ENCODE peak calls at places on chromosomes 1 and 21, in six cellular contexts. Y, B, M, T, D and E are unnamed samples.
A peak's percentile ranks its signal among the peaks of the same experiment; 100 is the strongest.

GRCh38 chr1:172363852-172364251 is 56.6 kb upstream of the C1orf105 start:
- DNase-seq in Y (no peak), B (no peak), M (no peak), T (no peak), D (no peak), E (no peak)

GRCh38 chr21:39313042-39313456 is 383 bp downstream of the BRWD1 start:
- DNase-seq in Y (peak; percentile 45), B (no peak), M (no peak), T (no peak), D (peak; percentile 33), E (peak; percentile 34)

GRCh38 chr21:39386194-39386593 is 37.3 kb upstream of the HMGN1 start:
- DNase-seq in Y (peak; percentile 38), B (no peak), M (peak; percentile 75), T (no peak), D (peak; percentile 43), E (no peak)

GRCh38 chr1:17696417-17697301 is 58.5 kb upstream of the ACTL8 start:
- DNase-seq in Y (no peak), B (no peak), M (no peak), T (peak; percentile 59), D (peak; percentile 31), E (peak; percentile 57)

GRCh38 chr1:94817697-94818096 is 2.5 kb upstream of the SLC44A3 start:
- DNase-seq in Y (no peak), B (no peak), M (peak; percentile 32), T (no peak), D (no peak), E (no peak)

GRCh38 chr1:157025856-157026255 is 19.7 kb downstream of the ARHGEF11 start:
- DNase-seq in Y (no peak), B (no peak), M (no peak), T (no peak), D (peak; percentile 19), E (no peak)

GRCh38 chr21:16243396-16243795 is 513.6 kb downstream of the USP25 start:
- DNase-seq in Y (no peak), B (no peak), M (no peak), T (no peak), D (no peak), E (no peak)

GRCh38 chr1:200372095-200372884 is 37.5 kb downstream of the ZNF281 start:
- DNase-seq in Y (no peak), B (no peak), M (peak; percentile 96), T (peak; percentile 95), D (no peak), E (no peak)

GRCh38 chr1:242056988-242057744 is 58.3 kb upstream of the MAP1LC3C start:
- DNase-seq in Y (no peak), B (no peak), M (no peak), T (no peak), D (no peak), E (no peak)

GRCh38 chr1:3069491-3070303 is 694 bp downstream of the PRDM16 start:
- DNase-seq in Y (peak; percentile 64), B (no peak), M (peak; percentile 64), T (peak; percentile 57), D (no peak), E (peak; percentile 69)

GRCh38 chr1:182777386-182777785 is 12.2 kb upstream of the NPL start:
- DNase-seq in Y (no peak), B (no peak), M (no peak), T (no peak), D (no peak), E (no peak)

GRCh38 chr1:80893140-80893539 is 907.6 kb upstream of the ADGRL2 start:
- DNase-seq in Y (no peak), B (no peak), M (no peak), T (no peak), D (no peak), E (no peak)

GRCh38 chr1:51664412-51665240 is 47.7 kb downstream of the OSBPL9 start:
- DNase-seq in Y (no peak), B (no peak), M (no peak), T (no peak), D (no peak), E (no peak)

GRCh38 chr1:33433509-33434362 is 2.8 kb upstream of the PHC2 start:
- DNase-seq in Y (peak; percentile 20), B (no peak), M (peak; percentile 75), T (peak; percentile 68), D (peak; percentile 97), E (no peak)

GRCh38 chr1:52674497-52675384 is 23.4 kb downstream of the COA7 start:
- DNase-seq in Y (no peak), B (no peak), M (no peak), T (no peak), D (no peak), E (peak; percentile 84)

GRCh38 chr1:21511579-21512522 is 2.6 kb downstream of the ALPL start:
- DNase-seq in Y (no peak), B (no peak), M (no peak), T (no peak), D (no peak), E (no peak)

GRCh38 chr1:58779837-58780585 is 3.8 kb downstream of the JUN start:
- DNase-seq in Y (peak; percentile 75), B (no peak), M (peak; percentile 33), T (peak; percentile 77), D (peak; percentile 61), E (peak; percentile 19)

GRCh38 chr1:193701729-193702128 is 515.3 kb upstream of the B3GALT2 start:
- DNase-seq in Y (no peak), B (no peak), M (no peak), T (no peak), D (no peak), E (no peak)
- H3K27ac ChIP-seq in Y (no peak overlapping the region), B (no peak overlapping the region), M (no peak overlapping the region), T (peak overlapping the region; percentile 79), D (no peak overlapping the region), E (no peak overlapping the region)

GRCh38 chr1:169604781-169605560 is 18.7 kb upstream of the F5 start:
- DNase-seq in Y (no peak), B (peak; percentile 41), M (no peak), T (no peak), D (no peak), E (no peak)
- TF ChIP-seq CTCF in Y (no peak), B (no peak), M (no peak), T (no peak), D (no peak), E (no peak)

GRCh38 chr1:39205102-39205780 is 746 bp downstream of the MACF1 start:
- DNase-seq in Y (no peak), B (peak; percentile 35), M (no peak), T (no peak), D (peak; percentile 47), E (no peak)
- H3K4me3 ChIP-seq in Y (no peak overlapping the region), B (peak overlapping the region; percentile 38), M (no peak overlapping the region), T (peak overlapping the region; percentile 35), D (peak overlapping the region; percentile 46), E (no peak overlapping the region)

GRCh38 chr1:209790286-209791193 is 6.2 kb upstream of the C1orf74 start:
- DNase-seq in Y (no peak), B (no peak), M (peak; percentile 63), T (peak; percentile 33), D (no peak), E (no peak)

GRCh38 chr1:209784276-209785169 is at the start of gene C1orf74:
- DNase-seq in Y (peak; percentile 99), B (peak; percentile 99), M (peak; percentile 83), T (peak; percentile 97), D (peak; percentile 99), E (peak; percentile 99)

GRCh38 chr1:209789245-209789644 is 4.9 kb upstream of the C1orf74 start:
- DNase-seq in Y (no peak), B (no peak), M (no peak), T (no peak), D (no peak), E (no peak)

GRCh38 chr1:209785592-209785991 is 1.2 kb upstream of the C1orf74 start:
- DNase-seq in Y (no peak), B (no peak), M (no peak), T (no peak), D (no peak), E (no peak)

DNA sequence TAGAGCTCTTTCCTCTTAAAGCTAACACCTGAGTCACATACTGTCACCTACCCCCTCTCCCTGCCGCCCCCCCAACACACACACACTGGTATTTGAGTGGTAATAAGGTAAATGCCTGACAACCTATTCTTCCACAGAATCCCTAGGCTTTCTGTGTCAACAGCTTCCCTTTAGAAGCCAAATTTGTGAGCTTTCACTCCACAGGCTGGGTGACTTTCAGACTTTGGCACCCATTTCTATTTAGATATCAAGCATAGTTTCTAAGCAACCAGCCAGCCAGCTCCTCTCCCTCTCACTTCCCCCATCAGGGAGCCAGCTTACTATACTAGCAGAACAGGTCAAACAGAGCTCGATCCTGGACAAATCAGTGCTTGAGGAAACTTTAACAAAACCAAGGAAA is 3.2 kb upstream of the C1orf74 start:
- DNase-seq in Y (peak; percentile 72), B (no peak), M (no peak), T (peak; percentile 10), D (no peak), E (no peak)
- H3K27ac ChIP-seq in Y (peak overlapping the region; percentile 66), B (no peak overlapping the region), M (no peak overlapping the region), T (no peak overlapping the region), D (no peak overlapping the region), E (no peak overlapping the region)

DNA sequence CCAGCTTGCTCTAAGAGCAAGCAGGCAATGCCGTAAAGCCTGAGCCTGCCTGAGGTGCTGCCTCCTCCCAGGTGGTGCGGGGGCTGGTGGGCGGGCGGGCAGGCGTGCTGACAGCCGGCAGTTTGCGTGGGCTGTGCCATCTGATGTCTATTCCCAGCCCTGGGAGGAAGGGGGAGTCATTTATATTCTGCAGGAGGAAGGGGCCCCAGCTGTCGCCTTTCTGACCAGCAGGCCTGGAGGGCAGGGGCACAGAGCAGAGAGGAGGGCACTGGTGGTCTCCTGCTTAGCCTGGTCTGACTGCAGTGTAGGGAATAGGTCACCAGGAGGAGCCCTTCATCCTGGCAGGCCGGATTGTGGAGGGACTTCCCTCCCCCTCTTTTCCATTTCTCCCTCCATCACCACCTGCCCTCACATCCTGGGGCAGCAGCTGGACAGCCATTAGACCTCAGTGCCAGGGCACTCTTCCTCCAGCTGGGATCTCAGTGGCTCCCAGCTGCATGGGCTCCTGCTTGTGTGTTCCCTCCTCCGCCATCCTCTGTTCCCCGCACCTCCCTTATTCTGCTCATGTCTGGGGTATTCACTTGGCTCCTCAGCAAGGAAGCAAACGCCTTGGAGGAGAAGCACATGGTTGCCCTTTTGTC is 4.4 kb downstream of the CYB561D1 start:
- DNase-seq in Y (no peak), B (no peak), M (no peak), T (peak; percentile 28), D (no peak), E (peak; percentile 83)
- TF ChIP-seq CTCF in Y (peak; percentile 30), B (peak; percentile 61), M (peak; percentile 75), T (peak; percentile 37), D (peak; percentile 45), E (peak; percentile 94)

GRCh38 chr1:209207126-209207700 is 376.3 kb upstream of the CAMK1G start:
- DNase-seq in Y (no peak), B (no peak), M (no peak), T (no peak), D (no peak), E (peak; percentile 8)

GRCh38 chr1:209208648-209209047 is 374.9 kb upstream of the CAMK1G start:
- DNase-seq in Y (no peak), B (no peak), M (no peak), T (no peak), D (no peak), E (no peak)

GRCh38 chr1:209205039-209205438 is 378.5 kb upstream of the CAMK1G start:
- DNase-seq in Y (no peak), B (no peak), M (no peak), T (no peak), D (no peak), E (no peak)

GRCh38 chr1:209202826-209203439 is 380.6 kb upstream of the CAMK1G start:
- DNase-seq in Y (peak; percentile 16), B (no peak), M (peak; percentile 46), T (peak; percentile 71), D (no peak), E (peak; percentile 18)

GRCh38 chr1:209207701-209208286 is 375.7 kb upstream of the CAMK1G start:
- DNase-seq in Y (peak; percentile 56), B (no peak), M (peak; percentile 24), T (peak; percentile 45), D (peak; percentile 55), E (peak; percentile 77)
- H3K4me3 ChIP-seq in Y (no peak overlapping the region), B (no peak overlapping the region), M (peak overlapping the region; percentile 47), T (peak overlapping the region; percentile 22), D (peak overlapping the region; percentile 7), E (peak overlapping the region; percentile 39)